ENCODE peak calls at places on chromosomes 7 and 10, in nine cellular contexts. L is transverse colon, J is AG04449, M is lung, Q is nephron progenitor cell, R is adrenal gland, Y is thoracic aorta, E is PC-3, N is astrocyte. C is an unnamed sample.

GRCh38 chr10:3624367-3624766 is 160.6 kb downstream of the KLF6 start:
- DNase-seq in L (no peak), J (peak), M (no peak), Q (no peak), R (no peak), Y (peak), E (peak), N (peak), C (peak)

GRCh38 chr10:72736176-72736795 is 44.3 kb downstream of the MCU start:
- DNase-seq in L (no peak), J (no peak), M (no peak), Q (no peak), R (no peak), Y (no peak), E (no peak), N (peak), C (no peak)

GRCh38 chr7:44581426-44581906 is 565 bp downstream of the TMED4 start:
- DNase-seq in L (peak), J (no peak), M (no peak), Q (no peak), R (no peak), Y (no peak), E (no peak), N (no peak), C (no peak)

GRCh38 chr7:81846398-81846797 is 76.6 kb upstream of the HGF start:
- DNase-seq in L (no peak), J (no peak), M (no peak), Q (no peak), R (no peak), Y (no peak), E (no peak), N (peak), C (peak)

GRCh38 chr7:140035400-140036223 is 27.1 kb downstream of the PARP12 start:
- DNase-seq in L (no peak), J (peak), M (no peak), Q (no peak), R (no peak), Y (no peak), E (peak), N (peak), C (peak)

GRCh38 chr10:72259491-72260214 is 14.1 kb upstream of the DDIT4 start:
- DNase-seq in L (no peak), J (no peak), M (no peak), Q (no peak), R (no peak), Y (no peak), E (no peak), N (peak), C (no peak)

GRCh38 chr7:36244429-36244828 is 91.4 kb downstream of the EEPD1 start:
- DNase-seq in L (no peak), J (no peak), M (no peak), Q (no peak), R (no peak), Y (no peak), E (no peak), N (no peak), C (no peak)

GRCh38 chr7:12493407-12493806 is 77.1 kb upstream of the SCIN start:
- DNase-seq in L (no peak), J (no peak), M (no peak), Q (no peak), R (no peak), Y (no peak), E (peak), N (peak), C (no peak)

GRCh38 chr7:41835977-41836530 is 133.2 kb upstream of the INHBA start:
- DNase-seq in L (no peak), J (no peak), M (no peak), Q (no peak), R (no peak), Y (no peak), E (no peak), N (peak), C (no peak)

GRCh38 chr7:137196665-137197064 is 146.9 kb downstream of the PTN start:
- DNase-seq in L (no peak), J (no peak), M (no peak), Q (no peak), R (no peak), Y (no peak), E (no peak), N (no peak), C (no peak)

GRCh38 chr7:121000091-121000983 is 11.8 kb downstream of the CPED1 start:
- DNase-seq in L (no peak), J (no peak), M (no peak), Q (no peak), R (no peak), Y (no peak), E (no peak), N (peak), C (no peak)

GRCh38 chr10:96212911-96213310 is 58.5 kb downstream of the BLNK start:
- DNase-seq in L (no peak), J (no peak), M (no peak), Q (no peak), R (no peak), Y (no peak), E (no peak), N (no peak), C (no peak)

GRCh38 chr7:53050433-53050832 is 15.0 kb downstream of the POM121L12 start:
- DNase-seq in L (no peak), J (no peak), M (no peak), Q (no peak), R (no peak), Y (no peak), E (no peak), N (no peak), C (no peak)

GRCh38 chr7:129569811-129570215 is 41.7 kb upstream of the NRF1 start:
- DNase-seq in L (peak), J (peak), M (no peak), Q (no peak), R (no peak), Y (no peak), E (peak), N (peak), C (peak)

GRCh38 chr7:157204134-157204533 is 65.4 kb downstream of the UBE3C start:
- DNase-seq in L (no peak), J (no peak), M (no peak), Q (no peak), R (no peak), Y (no peak), E (no peak), N (no peak), C (no peak)

GRCh38 chr10:125628251-125629049 is 54.5 kb downstream of the TEX36 start:
- DNase-seq in L (no peak), J (no peak), M (no peak), Q (no peak), R (no peak), Y (no peak), E (no peak), N (no peak), C (no peak)

GRCh38 chr10:131955591-131956340 is 26.0 kb downstream of the BNIP3 start:
- DNase-seq in L (no peak), J (no peak), M (no peak), Q (no peak), R (no peak), Y (no peak), E (no peak), N (no peak), C (no peak)

GRCh38 chr10:68086910-68087309 is 11.8 kb upstream of the HERC4 start:
- DNase-seq in L (no peak), J (no peak), M (no peak), Q (no peak), R (no peak), Y (no peak), E (peak), N (no peak), C (no peak)

GRCh38 chr7:50166997-50167961 is 74.2 kb upstream of the ZPBP start:
- DNase-seq in L (no peak), J (no peak), M (no peak), Q (no peak), R (no peak), Y (no peak), E (no peak), N (no peak), C (no peak)

GRCh38 chr10:37754538-37755323 is 102.7 kb downstream of the ZNF248 start:
- DNase-seq in L (peak), J (no peak), M (no peak), Q (no peak), R (peak), Y (no peak), E (peak), N (no peak), C (peak)

GRCh38 chr7:155356323-155357105 is 58.8 kb downstream of the INSIG1 start:
- DNase-seq in L (no peak), J (no peak), M (no peak), Q (no peak), R (no peak), Y (no peak), E (peak), N (no peak), C (no peak)

GRCh38 chr7:137492889-137493288 is 149.4 kb upstream of the PTN start:
- DNase-seq in L (no peak), J (no peak), M (no peak), Q (no peak), R (no peak), Y (no peak), E (no peak), N (no peak), C (no peak)

GRCh38 chr10:71090330-71090729 is 122.0 kb upstream of the UNC5B start:
- DNase-seq in L (no peak), J (no peak), M (peak), Q (no peak), R (peak), Y (no peak), E (no peak), N (no peak), C (no peak)

GRCh38 chr7:46391215-46391614 is 470.1 kb upstream of the IGFBP3 start:
- DNase-seq in L (no peak), J (no peak), M (no peak), Q (peak), R (no peak), Y (no peak), E (no peak), N (no peak), C (no peak)

GRCh38 chr7:149081914-149082313 is 8.6 kb downstream of the ZNF786 start:
- DNase-seq in L (no peak), J (no peak), M (no peak), Q (no peak), R (no peak), Y (no peak), E (no peak), N (no peak), C (no peak)

GRCh38 chr7:130959743-130960207 is 225.8 kb upstream of the KLF14 start:
- DNase-seq in L (no peak), J (no peak), M (no peak), Q (no peak), R (no peak), Y (no peak), E (peak), N (peak), C (peak)
- TF ChIP-seq CTCF in L (no peak), J (peak), M (no peak), Q (no peak), R (peak), Y (no peak), E (peak), N (peak), C (peak)

DNA sequence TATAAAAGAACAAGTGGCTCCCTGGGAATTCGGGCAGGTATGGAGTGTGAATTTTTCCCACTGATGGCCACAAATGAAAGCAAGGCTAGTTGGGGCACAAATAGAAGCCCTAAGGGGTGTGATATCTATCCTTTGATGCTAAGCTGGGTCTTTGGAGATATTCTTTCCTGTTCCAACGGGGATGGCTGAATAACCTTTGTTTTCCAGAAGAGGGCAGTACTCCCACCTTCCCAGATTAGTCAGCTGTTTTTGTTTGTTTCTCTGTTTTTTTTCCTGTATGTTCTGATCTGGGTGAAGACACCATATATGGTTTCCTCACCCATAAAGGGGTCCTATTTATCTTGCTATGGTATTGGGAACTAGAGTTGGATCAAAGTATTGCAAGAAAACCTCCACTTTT is 947.7 kb upstream of the SORCS1 start:
- DNase-seq in L (no peak), J (no peak), M (no peak), Q (no peak), R (no peak), Y (no peak), E (peak), N (no peak), C (no peak)
- TF ChIP-seq CTCF in L (no peak), J (no peak), M (no peak), Q (peak), R (peak), Y (no peak), E (peak), N (no peak), C (peak)

DNA sequence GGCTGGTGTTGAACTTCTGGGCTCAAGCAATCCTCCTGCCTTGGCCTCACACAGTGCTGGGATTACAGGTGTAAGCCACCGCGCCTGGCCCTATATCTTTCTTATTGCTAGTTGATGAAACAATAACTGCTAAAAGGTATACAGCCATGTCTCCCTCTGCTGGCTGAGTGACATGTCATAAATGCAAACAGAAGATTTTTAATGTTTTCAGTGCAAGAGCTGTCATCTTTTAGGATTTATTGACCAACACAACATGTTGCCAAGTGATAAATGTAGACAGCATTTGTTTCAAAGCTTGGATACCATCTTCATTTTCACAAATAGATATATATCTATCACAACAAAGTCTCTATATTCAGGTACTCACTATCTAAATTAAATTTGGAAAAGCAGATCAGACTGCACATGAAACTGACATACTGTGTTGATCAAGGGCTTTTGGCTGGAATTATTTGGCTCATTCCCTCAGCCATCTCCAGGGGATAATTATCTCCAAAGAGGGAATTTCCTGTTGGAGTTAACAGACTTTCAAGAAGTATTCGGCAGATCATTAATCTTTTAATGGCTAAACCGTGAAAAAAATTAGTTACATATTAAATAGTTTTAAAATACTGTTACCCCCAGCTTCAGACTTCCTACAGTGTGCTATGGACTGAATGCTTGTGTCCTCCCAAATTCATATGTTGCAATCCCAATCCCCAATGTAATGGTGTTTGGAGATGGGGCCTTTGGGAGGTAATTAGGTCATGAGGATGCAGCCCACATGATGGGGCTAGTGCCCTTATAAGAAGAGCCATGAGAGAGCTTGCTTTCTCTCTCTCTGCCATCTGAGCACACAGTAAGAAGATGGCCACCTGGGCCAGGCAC is 41.3 kb upstream of the SRPK2 start:
- DNase-seq in L (peak), J (no peak), M (peak), Q (no peak), R (peak), Y (no peak), E (peak), N (peak), C (peak)
- TF ChIP-seq CTCF in L (peak), J (peak), M (peak), Q (no peak), R (peak), Y (peak), E (peak), N (peak), C (peak)

DNA sequence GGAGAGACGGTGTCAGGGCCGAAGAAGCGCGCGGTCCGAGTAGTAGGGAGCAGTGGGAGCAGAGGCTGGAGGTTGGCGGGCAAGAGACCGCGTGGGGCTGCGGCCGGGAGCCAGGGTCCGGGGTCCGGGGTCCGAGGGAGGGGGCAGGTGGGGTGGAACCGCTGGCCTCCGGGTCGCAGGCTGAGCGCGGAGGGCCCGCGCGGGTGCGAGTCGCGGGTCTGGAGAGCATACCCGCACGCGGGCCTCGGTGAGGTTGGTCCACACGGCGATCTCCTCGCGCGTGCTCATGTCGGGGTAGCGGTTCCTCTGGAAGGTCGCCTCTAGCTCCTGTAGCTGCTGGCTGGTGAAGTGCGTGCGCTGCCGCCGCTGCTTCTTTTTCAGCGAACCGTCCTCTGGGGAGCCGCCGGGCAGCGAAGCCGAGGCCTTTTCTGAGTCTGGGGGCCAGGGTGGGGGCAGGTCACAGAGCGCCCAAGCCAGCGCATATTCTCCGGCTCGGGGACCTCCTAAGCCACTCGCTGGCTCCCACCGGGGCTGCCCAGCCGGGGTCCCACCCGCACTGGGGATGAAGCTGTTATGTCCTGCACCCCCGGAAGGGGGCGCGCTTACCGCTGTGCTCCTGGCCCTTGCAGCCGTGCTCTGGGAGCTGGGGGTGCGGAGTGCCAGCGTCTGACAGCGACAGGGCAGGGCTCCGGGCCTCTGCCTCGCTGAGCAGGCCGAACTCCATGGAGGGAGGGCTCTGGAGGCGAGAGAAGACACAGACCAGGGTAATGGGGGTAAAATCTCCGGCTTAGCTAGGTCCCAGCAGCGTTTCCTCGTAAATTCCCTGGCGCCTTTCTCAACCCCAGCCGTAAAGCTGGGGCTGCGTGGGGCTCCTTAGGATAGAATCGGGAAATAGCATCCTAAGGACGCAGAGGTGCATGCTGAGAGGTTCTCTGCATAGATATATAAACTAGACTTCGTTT is 5.5 kb downstream of the ELOVL3 start:
- DNase-seq in L (peak), J (no peak), M (peak), Q (peak), R (peak), Y (no peak), E (peak), N (no peak), C (no peak)
- TF ChIP-seq CTCF in L (peak), J (peak), M (peak), Q (peak), R (peak), Y (peak), E (peak), N (peak), C (peak)

DNA sequence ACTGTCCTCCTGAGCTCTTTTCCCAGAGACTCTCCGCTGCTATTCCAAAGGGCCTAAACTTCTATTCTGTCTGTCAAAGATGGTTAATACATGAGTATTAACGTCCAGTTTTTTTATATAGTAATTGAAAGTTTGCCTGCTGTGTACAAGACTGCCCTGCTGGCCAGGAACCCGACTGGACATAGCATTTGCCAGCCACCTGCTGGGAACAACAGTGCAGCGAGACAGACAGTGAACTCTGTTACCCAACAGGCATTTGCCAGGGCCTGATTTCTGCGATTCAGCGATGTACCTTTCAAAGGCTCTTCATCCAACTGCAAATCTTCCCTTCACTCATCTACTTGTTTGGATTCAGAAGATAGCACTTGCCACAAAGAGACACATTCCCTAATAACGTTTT is 128.8 kb upstream of the SEM1 start:
- DNase-seq in L (no peak), J (no peak), M (no peak), Q (no peak), R (no peak), Y (no peak), E (no peak), N (no peak), C (no peak)
- TF ChIP-seq CTCF in L (no peak), J (no peak), M (no peak), Q (no peak), R (no peak), Y (no peak), E (no peak), N (no peak), C (no peak)

GRCh38 chr7:73812996-73813395 is 17.8 kb upstream of the CLDN4 start:
- DNase-seq in L (no peak), J (no peak), M (no peak), Q (no peak), R (no peak), Y (no peak), E (no peak), N (no peak), C (no peak)
- TF ChIP-seq CTCF in L (no peak), J (no peak), M (no peak), Q (no peak), R (no peak), Y (no peak), E (no peak), N (no peak), C (no peak)

GRCh38 chr10:101774589-101775272 is 1.2 kb downstream of the FGF8 start:
- DNase-seq in L (no peak), J (no peak), M (no peak), Q (peak), R (no peak), Y (no peak), E (no peak), N (no peak), C (no peak)
- TF ChIP-seq CTCF in L (no peak), J (no peak), M (no peak), Q (no peak), R (no peak), Y (no peak), E (no peak), N (no peak), C (no peak)